ENCODE peak calls at places on chromosome 2, in five cellular contexts. S is astrocyte; Q is substantia nigra; H is CD8-positive, alpha-beta T cell; I is CD8-positive, alpha-beta memory T cell. G is an unnamed sample.
A peak's percentile ranks its signal among the peaks of the same experiment; 100 is the strongest.

GRCh38 chr2:145752091-145752806 is 1232.3 kb upstream of the ZEB2 start:
- DNase-seq in S (peak; percentile 82), Q (peak; percentile 6), H (no peak), I (no peak), G (peak; percentile 72)

GRCh38 chr2:160417745-160418397 is 75.7 kb downstream of the RBMS1 start:
- DNase-seq in S (peak; percentile 97), Q (no peak), H (peak; percentile 36), I (no peak), G (no peak)

GRCh38 chr2:63844616-63845015 is 2.9 kb downstream of the UGP2 start:
- DNase-seq in S (no peak), Q (no peak), H (no peak), I (no peak), G (no peak)

GRCh38 chr2:223747392-223748042 is 89.9 kb downstream of the AP1S3 start:
- DNase-seq in S (no peak), Q (no peak), H (no peak), I (no peak), G (no peak)

GRCh38 chr2:63218800-63219511 is 168.3 kb downstream of the OTX1 start:
- DNase-seq in S (no peak), Q (no peak), H (no peak), I (no peak), G (no peak)

GRCh38 chr2:132896073-132896472 is 226.1 kb upstream of the LYPD1 start:
- DNase-seq in S (no peak), Q (no peak), H (no peak), I (no peak), G (no peak)

GRCh38 chr2:167761465-167762136 is 485.8 kb downstream of the STK39 start:
- DNase-seq in S (no peak), Q (no peak), H (no peak), I (no peak), G (no peak)

GRCh38 chr2:232455426-232456255 is at the start of gene ALPI:
- DNase-seq in S (no peak), Q (no peak), H (no peak), I (no peak), G (no peak)

GRCh38 chr2:176664478-176664877 is 395.2 kb downstream of the MTX2 start:
- DNase-seq in S (no peak), Q (no peak), H (no peak), I (no peak), G (no peak)

GRCh38 chr2:109497911-109498870 is 115.6 kb downstream of the SEPTIN10 start:
- DNase-seq in S (no peak), Q (no peak), H (no peak), I (no peak), G (no peak)

GRCh38 chr2:46720592-46721185 is 194.9 kb downstream of the MCFD2 start:
- DNase-seq in S (peak; percentile 49), Q (no peak), H (no peak), I (no peak), G (no peak)

GRCh38 chr2:230172852-230173251 is 46.9 kb downstream of the SP110 start:
- DNase-seq in S (no peak), Q (no peak), H (no peak), I (no peak), G (no peak)

GRCh38 chr2:24231461-24231881 is 56.6 kb downstream of the FAM228A start:
- DNase-seq in S (peak; percentile 53), Q (peak; percentile 64), H (no peak), I (no peak), G (no peak)

GRCh38 chr2:171652411-171652775 is 34.9 kb upstream of the DYNC1I2 start:
- DNase-seq in S (no peak), Q (no peak), H (no peak), I (no peak), G (no peak)

GRCh38 chr2:100742884-100743283 is 77.1 kb upstream of the NPAS2 start:
- DNase-seq in S (peak; percentile 94), Q (no peak), H (no peak), I (no peak), G (peak; percentile 69)

GRCh38 chr2:215504547-215504946 is 68.7 kb upstream of the FN1 start:
- DNase-seq in S (peak; percentile 62), Q (no peak), H (no peak), I (no peak), G (no peak)

GRCh38 chr2:36357506-36358316 is 2.1 kb downstream of the CRIM1 start:
- DNase-seq in S (peak; percentile 83), Q (peak; percentile 41), H (peak; percentile 35), I (peak; percentile 8), G (no peak)

GRCh38 chr2:20539133-20539719 is 92.4 kb downstream of the RHOB start:
- DNase-seq in S (no peak), Q (no peak), H (no peak), I (no peak), G (no peak)

GRCh38 chr2:226256237-226256636 is 543.4 kb downstream of the IRS1 start:
- DNase-seq in S (peak; percentile 79), Q (no peak), H (no peak), I (no peak), G (no peak)

GRCh38 chr2:227323818-227324217 is 1.2 kb upstream of the MFF start:
- DNase-seq in S (no peak), Q (no peak), H (no peak), I (no peak), G (no peak)

GRCh38 chr2:211744379-211744778 is 794.2 kb downstream of the ERBB4 start:
- DNase-seq in S (no peak), Q (no peak), H (no peak), I (no peak), G (no peak)

GRCh38 chr2:233165895-233166661 is 85.4 kb upstream of the ATG16L1 start:
- DNase-seq in S (no peak), Q (no peak), H (no peak), I (peak; percentile 25), G (peak; percentile 60)

GRCh38 chr2:66301073-66301766 is 133.7 kb upstream of the MEIS1 start:
- DNase-seq in S (peak; percentile 17), Q (no peak), H (no peak), I (no peak), G (peak; percentile 68)

GRCh38 chr2:22703286-22703925 is 681.6 kb upstream of the KLHL29 start:
- DNase-seq in S (no peak), Q (no peak), H (no peak), I (no peak), G (no peak)

GRCh38 chr2:126995652-126996377 is 97.1 kb downstream of the TEX51 start:
- DNase-seq in S (no peak), Q (no peak), H (no peak), I (no peak), G (no peak)

GRCh38 chr2:105610444-105611327 is 134.0 kb upstream of the NCK2 start:
- DNase-seq in S (no peak), Q (no peak), H (no peak), I (no peak), G (no peak)

GRCh38 chr2:105612049-105612448 is 132.7 kb upstream of the NCK2 start:
- DNase-seq in S (no peak), Q (no peak), H (no peak), I (no peak), G (no peak)

GRCh38 chr2:105611328-105611627 is 133.4 kb upstream of the NCK2 start:
- DNase-seq in S (no peak), Q (no peak), H (no peak), I (no peak), G (no peak)

GRCh38 chr2:105607920-105608504 is 136.7 kb upstream of the NCK2 start:
- DNase-seq in S (no peak), Q (no peak), H (no peak), I (no peak), G (no peak)

DNA sequence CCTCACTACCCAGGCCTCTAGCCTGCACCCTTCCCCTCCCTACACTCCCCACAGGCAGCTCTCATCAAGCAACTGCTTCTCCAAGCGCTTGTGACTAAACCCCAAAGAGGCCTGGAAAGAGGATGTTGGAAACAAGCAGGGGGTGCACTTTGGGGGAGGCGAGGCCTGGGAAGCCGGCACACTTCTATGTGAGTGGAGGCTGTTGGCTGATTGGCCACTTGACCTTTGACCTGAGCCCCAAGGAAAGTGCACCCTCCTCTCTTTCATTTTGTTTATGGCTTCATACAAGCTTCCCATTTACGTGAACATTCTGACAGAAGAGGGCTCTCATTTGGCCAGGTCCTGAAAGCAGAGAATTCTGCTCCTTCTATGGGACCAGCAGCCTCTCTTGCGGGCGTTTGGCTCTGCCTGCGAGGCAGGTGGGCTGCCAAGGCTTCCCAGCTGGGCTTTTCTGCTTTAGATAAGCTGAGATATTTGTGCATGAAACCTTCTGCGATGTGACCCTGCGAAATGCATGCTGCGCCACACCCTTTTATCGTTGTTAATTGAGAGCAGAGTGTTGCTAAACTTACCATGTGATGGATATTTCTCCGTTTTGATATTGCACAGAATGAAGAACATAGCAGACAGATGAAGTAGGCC is 134.8 kb upstream of the NCK2 start:
- DNase-seq in S (no peak), Q (no peak), H (no peak), I (no peak), G (no peak)
- H3K27ac ChIP-seq in S (no peak overlapping the region), Q (no peak overlapping the region), H (no peak overlapping the region), I (no peak overlapping the region), G (no peak overlapping the region)

GRCh38 chr2:11858883-11859282 is 112.5 kb downstream of the LPIN1 start:
- DNase-seq in S (no peak), Q (no peak), H (no peak), I (no peak), G (no peak)
- H3K27ac ChIP-seq in S (no peak overlapping the region), Q (no peak overlapping the region), H (no peak overlapping the region), I (no peak overlapping the region), G (no peak overlapping the region)

GRCh38 chr2:238724728-238725127 is 123.2 kb upstream of the TWIST2 start:
- DNase-seq in S (no peak), Q (no peak), H (no peak), I (no peak), G (peak; percentile 38)

GRCh38 chr2:238719641-238720040 is 128.2 kb upstream of the TWIST2 start:
- DNase-seq in S (no peak), Q (no peak), H (no peak), I (no peak), G (peak; percentile 60)

GRCh38 chr2:238720232-238720672 is 127.6 kb upstream of the TWIST2 start:
- DNase-seq in S (no peak), Q (no peak), H (peak; percentile 28), I (no peak), G (peak; percentile 72)

GRCh38 chr2:238722883-238723282 is 125.0 kb upstream of the TWIST2 start:
- DNase-seq in S (no peak), Q (no peak), H (no peak), I (no peak), G (peak; percentile 46)

DNA sequence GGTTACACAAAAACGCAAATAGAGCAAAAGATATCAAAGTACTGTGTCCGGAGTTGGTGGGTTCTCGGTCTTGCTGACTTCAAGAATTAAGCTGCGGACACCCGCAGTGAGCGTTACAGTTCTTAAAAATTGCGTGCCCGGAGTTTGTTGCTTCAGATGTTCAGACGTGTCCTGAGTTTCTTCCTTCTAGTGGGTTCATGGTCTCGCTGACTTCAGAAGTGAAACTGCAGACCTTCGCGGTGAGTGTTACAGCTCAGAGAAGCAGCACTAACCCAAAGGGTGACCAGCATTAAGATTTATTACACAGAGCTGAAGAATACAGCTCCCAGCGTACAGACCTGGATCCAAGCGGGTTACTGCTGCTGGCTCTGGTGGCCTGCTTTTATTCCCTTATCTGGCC is 125.7 kb upstream of the TWIST2 start:
- DNase-seq in S (no peak), Q (no peak), H (no peak), I (no peak), G (peak; percentile 28)
- H3K27ac ChIP-seq in S (no peak overlapping the region), Q (no peak overlapping the region), H (no peak overlapping the region), I (no peak overlapping the region), G (no peak overlapping the region)

GRCh38 chr2:241635756-241636155 is 1.2 kb downstream of the THAP4 start:
- DNase-seq in S (no peak), Q (no peak), H (no peak), I (no peak), G (no peak)
- H3K27ac ChIP-seq in S (peak overlapping the region; percentile 60), Q (no peak overlapping the region), H (no peak overlapping the region), I (peak overlapping the region; percentile 38), G (no peak overlapping the region)